ENCODE peak calls at places on chromosome 3, in nine cellular contexts. One of them, this sample, is unnamed.
A peak's percentile ranks its signal among the peaks of the same experiment; 100 is the strongest.

GRCh38 chr3:188343894-188344293 is 189.9 kb downstream of the LPP start:
- DNase-seq in adrenal gland: no peak
- DNase-seq in AG04450: no peak
- DNase-seq in brain microvascular endothelial cell: no peak
- DNase-seq in A549: no peak
- DNase-seq in heart right ventricle: no peak
- DNase-seq in colonic mucosa: no peak
- DNase-seq in lower lobe of right lung: no peak
- DNase-seq in GM23338: no peak
- DNase-seq in this sample: no peak

GRCh38 chr3:69768436-69768835 is 29.2 kb downstream of the MITF start:
- DNase-seq in adrenal gland: no peak
- DNase-seq in AG04450: no peak
- DNase-seq in brain microvascular endothelial cell: no peak
- DNase-seq in A549: no peak
- DNase-seq in heart right ventricle: no peak
- DNase-seq in colonic mucosa: no peak
- DNase-seq in lower lobe of right lung: no peak
- DNase-seq in GM23338: no peak
- DNase-seq in this sample: no peak

GRCh38 chr3:55244247-55244646 is 242.9 kb downstream of the WNT5A start:
- DNase-seq in adrenal gland: no peak
- DNase-seq in AG04450: no peak
- DNase-seq in brain microvascular endothelial cell: no peak
- DNase-seq in A549: no peak
- DNase-seq in heart right ventricle: no peak
- DNase-seq in colonic mucosa: no peak
- DNase-seq in lower lobe of right lung: no peak
- DNase-seq in GM23338: no peak
- DNase-seq in this sample: no peak

GRCh38 chr3:164673738-164674137 is 404.6 kb downstream of the SI start:
- DNase-seq in adrenal gland: no peak
- DNase-seq in AG04450: no peak
- DNase-seq in brain microvascular endothelial cell: no peak
- DNase-seq in A549: no peak
- DNase-seq in heart right ventricle: no peak
- DNase-seq in colonic mucosa: no peak
- DNase-seq in lower lobe of right lung: no peak
- DNase-seq in GM23338: peak; percentile 8
- DNase-seq in this sample: no peak

GRCh38 chr3:32313169-32313568 is 74.7 kb downstream of the CMTM8 start:
- DNase-seq in adrenal gland: no peak
- DNase-seq in AG04450: no peak
- DNase-seq in brain microvascular endothelial cell: no peak
- DNase-seq in A549: no peak
- DNase-seq in heart right ventricle: no peak
- DNase-seq in colonic mucosa: no peak
- DNase-seq in lower lobe of right lung: no peak
- DNase-seq in GM23338: no peak
- DNase-seq in this sample: no peak

GRCh38 chr3:197031315-197032285 is 2.0 kb upstream of the MELTF start:
- DNase-seq in adrenal gland: peak; percentile 98
- DNase-seq in AG04450: peak; percentile 92
- DNase-seq in brain microvascular endothelial cell: peak; percentile 98
- DNase-seq in A549: peak; percentile 92
- DNase-seq in heart right ventricle: peak; percentile 51
- DNase-seq in colonic mucosa: peak; percentile 88
- DNase-seq in lower lobe of right lung: no peak
- DNase-seq in GM23338: no peak
- DNase-seq in this sample: peak; percentile 84

GRCh38 chr3:72272356-72272755 is 487.4 kb upstream of the PROK2 start:
- DNase-seq in adrenal gland: no peak
- DNase-seq in AG04450: no peak
- DNase-seq in brain microvascular endothelial cell: no peak
- DNase-seq in A549: no peak
- DNase-seq in heart right ventricle: no peak
- DNase-seq in colonic mucosa: no peak
- DNase-seq in lower lobe of right lung: no peak
- DNase-seq in GM23338: no peak
- DNase-seq in this sample: no peak

GRCh38 chr3:78754066-78754743 is 1013.6 kb downstream of the ROBO1 start:
- DNase-seq in adrenal gland: no peak
- DNase-seq in AG04450: peak; percentile 8
- DNase-seq in brain microvascular endothelial cell: peak; percentile 27
- DNase-seq in A549: no peak
- DNase-seq in heart right ventricle: no peak
- DNase-seq in colonic mucosa: no peak
- DNase-seq in lower lobe of right lung: no peak
- DNase-seq in GM23338: no peak
- DNase-seq in this sample: no peak

GRCh38 chr3:46632792-46633191 is 20.5 kb downstream of the FAM240A start:
- DNase-seq in adrenal gland: peak; percentile 58
- DNase-seq in AG04450: no peak
- DNase-seq in brain microvascular endothelial cell: no peak
- DNase-seq in A549: no peak
- DNase-seq in heart right ventricle: no peak
- DNase-seq in colonic mucosa: no peak
- DNase-seq in lower lobe of right lung: no peak
- DNase-seq in GM23338: no peak
- DNase-seq in this sample: no peak

GRCh38 chr3:161893972-161894371 is 397.4 kb downstream of the OTOL1 start:
- DNase-seq in adrenal gland: no peak
- DNase-seq in AG04450: peak; percentile 70
- DNase-seq in brain microvascular endothelial cell: peak; percentile 47
- DNase-seq in A549: no peak
- DNase-seq in heart right ventricle: no peak
- DNase-seq in colonic mucosa: no peak
- DNase-seq in lower lobe of right lung: no peak
- DNase-seq in GM23338: no peak
- DNase-seq in this sample: no peak

GRCh38 chr3:187084580-187084979 is 54.7 kb downstream of the RPL39L start:
- DNase-seq in adrenal gland: no peak
- DNase-seq in AG04450: no peak
- DNase-seq in brain microvascular endothelial cell: no peak
- DNase-seq in A549: no peak
- DNase-seq in heart right ventricle: no peak
- DNase-seq in colonic mucosa: no peak
- DNase-seq in lower lobe of right lung: no peak
- DNase-seq in GM23338: peak; percentile 12
- DNase-seq in this sample: no peak

GRCh38 chr3:30626443-30627181 is 20.2 kb downstream of the TGFBR2 start:
- DNase-seq in adrenal gland: no peak
- DNase-seq in AG04450: no peak
- DNase-seq in brain microvascular endothelial cell: peak; percentile 58
- DNase-seq in A549: no peak
- DNase-seq in heart right ventricle: no peak
- DNase-seq in colonic mucosa: no peak
- DNase-seq in lower lobe of right lung: no peak
- DNase-seq in GM23338: no peak
- DNase-seq in this sample: no peak

GRCh38 chr3:182904164-182904563 is 76.2 kb downstream of the DCUN1D1 start:
- DNase-seq in adrenal gland: no peak
- DNase-seq in AG04450: no peak
- DNase-seq in brain microvascular endothelial cell: no peak
- DNase-seq in A549: no peak
- DNase-seq in heart right ventricle: no peak
- DNase-seq in colonic mucosa: no peak
- DNase-seq in lower lobe of right lung: no peak
- DNase-seq in GM23338: peak; percentile 42
- DNase-seq in this sample: no peak

GRCh38 chr3:157119369-157119951 is 40.5 kb downstream of the CCNL1 start:
- DNase-seq in adrenal gland: no peak
- DNase-seq in AG04450: no peak
- DNase-seq in brain microvascular endothelial cell: no peak
- DNase-seq in A549: no peak
- DNase-seq in heart right ventricle: no peak
- DNase-seq in colonic mucosa: peak; percentile 79
- DNase-seq in lower lobe of right lung: no peak
- DNase-seq in GM23338: no peak
- DNase-seq in this sample: no peak

GRCh38 chr3:123069021-123069381 is 2.2 kb downstream of the PDIA5 start:
- DNase-seq in adrenal gland: peak; percentile 49
- DNase-seq in AG04450: no peak
- DNase-seq in brain microvascular endothelial cell: no peak
- DNase-seq in A549: no peak
- DNase-seq in heart right ventricle: no peak
- DNase-seq in colonic mucosa: no peak
- DNase-seq in lower lobe of right lung: no peak
- DNase-seq in GM23338: no peak
- DNase-seq in this sample: no peak

GRCh38 chr3:184648726-184649125 is 63.1 kb downstream of the MAGEF1 start:
- DNase-seq in adrenal gland: peak; percentile 54
- DNase-seq in AG04450: no peak
- DNase-seq in brain microvascular endothelial cell: no peak
- DNase-seq in A549: no peak
- DNase-seq in heart right ventricle: no peak
- DNase-seq in colonic mucosa: no peak
- DNase-seq in lower lobe of right lung: no peak
- DNase-seq in GM23338: no peak
- DNase-seq in this sample: no peak

GRCh38 chr3:35524851-35525250 is 114.5 kb upstream of the ARPP21 start:
- DNase-seq in adrenal gland: no peak
- DNase-seq in AG04450: no peak
- DNase-seq in brain microvascular endothelial cell: peak; percentile 29
- DNase-seq in A549: no peak
- DNase-seq in heart right ventricle: no peak
- DNase-seq in colonic mucosa: no peak
- DNase-seq in lower lobe of right lung: no peak
- DNase-seq in GM23338: peak; percentile 36
- DNase-seq in this sample: no peak

GRCh38 chr3:35523838-35524237 is 115.5 kb upstream of the ARPP21 start:
- DNase-seq in adrenal gland: no peak
- DNase-seq in AG04450: no peak
- DNase-seq in brain microvascular endothelial cell: peak; percentile 43
- DNase-seq in A549: no peak
- DNase-seq in heart right ventricle: no peak
- DNase-seq in colonic mucosa: no peak
- DNase-seq in lower lobe of right lung: no peak
- DNase-seq in GM23338: no peak
- DNase-seq in this sample: no peak

GRCh38 chr3:35528728-35529127 is 110.6 kb upstream of the ARPP21 start:
- DNase-seq in adrenal gland: no peak
- DNase-seq in AG04450: no peak
- DNase-seq in brain microvascular endothelial cell: peak; percentile 12
- DNase-seq in A549: no peak
- DNase-seq in heart right ventricle: no peak
- DNase-seq in colonic mucosa: no peak
- DNase-seq in lower lobe of right lung: no peak
- DNase-seq in GM23338: no peak
- DNase-seq in this sample: no peak

DNA sequence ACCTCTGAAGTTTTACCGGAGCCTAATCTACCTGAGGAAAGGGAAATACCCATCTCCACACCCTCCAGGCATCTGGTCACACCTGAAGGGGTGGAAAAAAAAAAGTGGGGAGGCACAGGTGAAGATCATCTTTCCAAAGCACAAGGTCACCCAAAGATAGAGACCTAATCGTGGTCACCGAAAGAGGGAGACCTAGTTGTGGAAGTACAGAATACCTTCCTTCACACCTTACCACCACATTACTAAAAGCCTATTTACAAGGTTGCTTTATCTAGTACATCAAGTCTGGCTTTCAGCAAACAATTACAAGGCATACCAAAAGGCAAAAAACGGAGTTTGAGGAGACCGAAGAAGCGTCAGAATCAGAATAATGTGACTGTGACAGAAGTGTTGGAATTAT is 110.0 kb upstream of the ARPP21 start:
- DNase-seq in adrenal gland: no peak
- DNase-seq in AG04450: no peak
- DNase-seq in brain microvascular endothelial cell: no peak
- DNase-seq in A549: no peak
- DNase-seq in heart right ventricle: no peak
- DNase-seq in colonic mucosa: no peak
- DNase-seq in lower lobe of right lung: no peak
- DNase-seq in GM23338: no peak
- DNase-seq in this sample: no peak
- TF ChIP-seq CTCF in adrenal gland: no peak
- TF ChIP-seq CTCF in AG04450: no peak
- TF ChIP-seq CTCF in brain microvascular endothelial cell: no peak
- TF ChIP-seq CTCF in A549: no peak
- TF ChIP-seq CTCF in heart right ventricle: no peak
- TF ChIP-seq CTCF in colonic mucosa: no peak
- TF ChIP-seq CTCF in lower lobe of right lung: no peak
- TF ChIP-seq CTCF in GM23338: no peak
- TF ChIP-seq CTCF in this sample: no peak

DNA sequence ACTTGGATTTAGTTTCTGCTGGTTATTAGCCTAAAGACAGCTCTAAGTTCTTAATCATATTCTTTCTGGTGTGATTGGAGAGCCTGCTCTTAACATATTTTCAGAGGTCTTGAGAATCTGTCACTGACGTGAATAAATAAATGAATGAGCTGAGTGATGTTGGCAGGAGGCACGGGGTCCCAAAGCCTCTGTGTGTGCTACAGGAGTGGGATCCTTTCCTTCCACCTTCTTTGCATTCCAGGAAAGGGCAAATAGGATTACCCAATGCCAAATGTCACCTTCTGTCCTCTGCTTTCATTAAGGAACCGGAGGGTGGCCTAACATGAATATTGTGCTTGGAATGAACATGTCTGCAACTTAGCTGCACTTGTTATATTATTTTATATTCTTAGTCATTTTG is 53.1 kb downstream of the CD47 start:
- DNase-seq in adrenal gland: no peak
- DNase-seq in AG04450: no peak
- DNase-seq in brain microvascular endothelial cell: no peak
- DNase-seq in A549: no peak
- DNase-seq in heart right ventricle: no peak
- DNase-seq in colonic mucosa: no peak
- DNase-seq in lower lobe of right lung: no peak
- DNase-seq in GM23338: no peak
- DNase-seq in this sample: no peak
- H3K27ac ChIP-seq in adrenal gland: no peak overlapping the region
- H3K27ac ChIP-seq in AG04450: no peak overlapping the region
- H3K27ac ChIP-seq in brain microvascular endothelial cell: no peak overlapping the region
- H3K27ac ChIP-seq in A549: no peak overlapping the region
- H3K27ac ChIP-seq in heart right ventricle: no peak overlapping the region
- H3K27ac ChIP-seq in colonic mucosa: no peak overlapping the region
- H3K27ac ChIP-seq in lower lobe of right lung: peak overlapping the region; percentile 31
- H3K27ac ChIP-seq in GM23338: no peak overlapping the region
- H3K27ac ChIP-seq in this sample: no peak overlapping the region

DNA sequence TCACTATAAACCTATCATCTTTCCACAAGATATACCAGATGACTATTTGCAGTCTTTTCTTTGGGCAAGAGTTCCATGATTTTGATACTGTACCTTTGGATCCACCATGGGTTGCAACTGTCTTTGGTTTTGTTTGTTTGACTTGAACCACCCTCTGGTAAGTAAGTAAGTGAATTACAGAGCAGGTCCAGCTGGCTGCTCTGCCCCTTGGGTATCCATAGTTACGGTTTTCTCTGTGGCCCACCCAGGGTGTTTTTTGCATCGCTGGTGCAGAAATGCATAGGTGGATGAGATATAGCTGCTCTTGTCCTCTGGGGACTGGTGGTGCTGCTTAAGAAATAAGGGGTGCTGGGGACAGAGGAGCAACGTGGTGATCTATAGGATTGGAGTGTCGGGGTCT is 33.8 kb downstream of the CHDH start:
- DNase-seq in adrenal gland: peak; percentile 31
- DNase-seq in AG04450: no peak
- DNase-seq in brain microvascular endothelial cell: no peak
- DNase-seq in A549: no peak
- DNase-seq in heart right ventricle: no peak
- DNase-seq in colonic mucosa: no peak
- DNase-seq in lower lobe of right lung: no peak
- DNase-seq in GM23338: peak; percentile 63
- DNase-seq in this sample: no peak
- TF ChIP-seq CTCF in adrenal gland: no peak
- TF ChIP-seq CTCF in AG04450: no peak
- TF ChIP-seq CTCF in brain microvascular endothelial cell: no peak
- TF ChIP-seq CTCF in A549: no peak
- TF ChIP-seq CTCF in heart right ventricle: no peak
- TF ChIP-seq CTCF in colonic mucosa: no peak
- TF ChIP-seq CTCF in lower lobe of right lung: no peak
- TF ChIP-seq CTCF in GM23338: no peak
- TF ChIP-seq CTCF in this sample: no peak

GRCh38 chr3:113270786-113271185 is 59.4 kb downstream of the BOC start:
- DNase-seq in adrenal gland: no peak
- DNase-seq in AG04450: no peak
- DNase-seq in brain microvascular endothelial cell: no peak
- DNase-seq in A549: no peak
- DNase-seq in heart right ventricle: no peak
- DNase-seq in colonic mucosa: no peak
- DNase-seq in lower lobe of right lung: no peak
- DNase-seq in GM23338: no peak
- DNase-seq in this sample: no peak
- H3K27ac ChIP-seq in adrenal gland: no peak overlapping the region
- H3K27ac ChIP-seq in AG04450: no peak overlapping the region
- H3K27ac ChIP-seq in brain microvascular endothelial cell: no peak overlapping the region
- H3K27ac ChIP-seq in A549: no peak overlapping the region
- H3K27ac ChIP-seq in heart right ventricle: no peak overlapping the region
- H3K27ac ChIP-seq in colonic mucosa: no peak overlapping the region
- H3K27ac ChIP-seq in lower lobe of right lung: no peak overlapping the region
- H3K27ac ChIP-seq in GM23338: no peak overlapping the region
- H3K27ac ChIP-seq in this sample: no peak overlapping the region

This sample was measured in tibial artery.